ENCODE peak calls at places on chromosomes 5 and 9, in nine cellular contexts. One of them, this sample, is unnamed.

GRCh38 chr5:120062515-120062917 is 401.6 kb upstream of the PRR16 start:
- DNase-seq in EH: peak; percentile 82
- DNase-seq in NCI-H1105: no peak
- DNase-seq in foreskin fibroblast: peak; percentile 50
- DNase-seq in endothelial cell: no peak
- DNase-seq in left ventricle myocardium superior: no peak
- DNase-seq in DMS79: no peak
- DNase-seq in AML-193: no peak
- DNase-seq in D341Med: no peak
- DNase-seq in this sample: peak; percentile 32

GRCh38 chr5:96652769-96653455 is 9.3 kb upstream of the CAST start:
- DNase-seq in endothelial cell: no peak
- DNase-seq in left ventricle myocardium superior: no peak
- DNase-seq in D341Med: no peak
- DNase-seq in EH: peak; percentile 57
- DNase-seq in AML-193: no peak
- DNase-seq in NCI-H1105: no peak
- DNase-seq in foreskin fibroblast: peak; percentile 64
- DNase-seq in DMS79: no peak
- DNase-seq in this sample: no peak

GRCh38 chr5:78411596-78411995 is 51.2 kb downstream of the SCAMP1 start:
- DNase-seq in endothelial cell: no peak
- DNase-seq in EH: no peak
- DNase-seq in foreskin fibroblast: no peak
- DNase-seq in DMS79: no peak
- DNase-seq in D341Med: no peak
- DNase-seq in AML-193: no peak
- DNase-seq in left ventricle myocardium superior: no peak
- DNase-seq in NCI-H1105: no peak
- DNase-seq in this sample: no peak

GRCh38 chr5:84634256-84634655 is 249.6 kb upstream of the EDIL3 start:
- DNase-seq in foreskin fibroblast: no peak
- DNase-seq in endothelial cell: no peak
- DNase-seq in D341Med: no peak
- DNase-seq in DMS79: no peak
- DNase-seq in EH: no peak
- DNase-seq in AML-193: no peak
- DNase-seq in left ventricle myocardium superior: no peak
- DNase-seq in NCI-H1105: no peak
- DNase-seq in this sample: peak; percentile 10

GRCh38 chr5:6522983-6523382 is 74.3 kb downstream of the UBE2QL1 start:
- DNase-seq in DMS79: no peak
- DNase-seq in NCI-H1105: no peak
- DNase-seq in left ventricle myocardium superior: no peak
- DNase-seq in D341Med: no peak
- DNase-seq in foreskin fibroblast: no peak
- DNase-seq in endothelial cell: no peak
- DNase-seq in AML-193: no peak
- DNase-seq in EH: no peak
- DNase-seq in this sample: no peak

GRCh38 chr5:85590764-85591163 is 1027.0 kb upstream of the COX7C start:
- DNase-seq in EH: no peak
- DNase-seq in left ventricle myocardium superior: no peak
- DNase-seq in endothelial cell: no peak
- DNase-seq in AML-193: no peak
- DNase-seq in foreskin fibroblast: no peak
- DNase-seq in D341Med: no peak
- DNase-seq in NCI-H1105: no peak
- DNase-seq in DMS79: no peak
- DNase-seq in this sample: no peak

GRCh38 chr5:10400834-10401233 is 40.8 kb upstream of the ROPN1L start:
- DNase-seq in DMS79: no peak
- DNase-seq in left ventricle myocardium superior: no peak
- DNase-seq in foreskin fibroblast: peak; percentile 41
- DNase-seq in NCI-H1105: no peak
- DNase-seq in D341Med: no peak
- DNase-seq in endothelial cell: no peak
- DNase-seq in EH: peak; percentile 55
- DNase-seq in AML-193: peak; percentile 19
- DNase-seq in this sample: no peak

GRCh38 chr9:136326777-136327312 is 494 bp upstream of the GPSM1 start:
- DNase-seq in AML-193: no peak
- DNase-seq in EH: no peak
- DNase-seq in left ventricle myocardium superior: no peak
- DNase-seq in endothelial cell: no peak
- DNase-seq in foreskin fibroblast: peak; percentile 63
- DNase-seq in NCI-H1105: no peak
- DNase-seq in DMS79: no peak
- DNase-seq in D341Med: no peak
- DNase-seq in this sample: no peak

GRCh38 chr9:16202913-16203734 is 650.3 kb downstream of the CCDC171 start:
- DNase-seq in DMS79: no peak
- DNase-seq in left ventricle myocardium superior: no peak
- DNase-seq in D341Med: no peak
- DNase-seq in foreskin fibroblast: peak; percentile 95
- DNase-seq in AML-193: no peak
- DNase-seq in EH: peak; percentile 98
- DNase-seq in endothelial cell: no peak
- DNase-seq in NCI-H1105: no peak
- DNase-seq in this sample: peak; percentile 84

GRCh38 chr9:121652037-121652837 is 803 bp downstream of the DAB2IP start:
- DNase-seq in foreskin fibroblast: peak; percentile 31
- DNase-seq in D341Med: no peak
- DNase-seq in endothelial cell: peak; percentile 56
- DNase-seq in EH: peak; percentile 52
- DNase-seq in left ventricle myocardium superior: peak; percentile 78
- DNase-seq in AML-193: no peak
- DNase-seq in NCI-H1105: peak; percentile 19
- DNase-seq in DMS79: no peak
- DNase-seq in this sample: no peak

GRCh38 chr9:80175286-80175906 is 603.6 kb downstream of the TLE4 start:
- DNase-seq in DMS79: no peak
- DNase-seq in D341Med: peak; percentile 14
- DNase-seq in endothelial cell: no peak
- DNase-seq in NCI-H1105: no peak
- DNase-seq in EH: peak; percentile 51
- DNase-seq in AML-193: peak; percentile 29
- DNase-seq in left ventricle myocardium superior: no peak
- DNase-seq in foreskin fibroblast: peak; percentile 68
- DNase-seq in this sample: no peak

GRCh38 chr9:83355024-83355444 is 183.2 kb downstream of the FRMD3 start:
- DNase-seq in AML-193: no peak
- DNase-seq in endothelial cell: no peak
- DNase-seq in EH: peak; percentile 56
- DNase-seq in NCI-H1105: no peak
- DNase-seq in D341Med: no peak
- DNase-seq in DMS79: no peak
- DNase-seq in left ventricle myocardium superior: peak; percentile 44
- DNase-seq in foreskin fibroblast: peak; percentile 89
- DNase-seq in this sample: peak; percentile 32

GRCh38 chr5:123549256-123549904 is 37.4 kb downstream of the CSNK1G3 start:
- DNase-seq in foreskin fibroblast: no peak
- DNase-seq in EH: no peak
- DNase-seq in endothelial cell: no peak
- DNase-seq in NCI-H1105: no peak
- DNase-seq in AML-193: no peak
- DNase-seq in left ventricle myocardium superior: no peak
- DNase-seq in D341Med: no peak
- DNase-seq in DMS79: no peak
- DNase-seq in this sample: no peak

GRCh38 chr9:98416294-98416693 is 160.8 kb upstream of the TBC1D2 start:
- DNase-seq in endothelial cell: no peak
- DNase-seq in D341Med: no peak
- DNase-seq in foreskin fibroblast: no peak
- DNase-seq in AML-193: no peak
- DNase-seq in left ventricle myocardium superior: no peak
- DNase-seq in DMS79: no peak
- DNase-seq in NCI-H1105: no peak
- DNase-seq in EH: no peak
- DNase-seq in this sample: no peak

GRCh38 chr9:122402403-122403268 is 31.8 kb downstream of the PTGS1 start:
- DNase-seq in DMS79: no peak
- DNase-seq in foreskin fibroblast: peak; percentile 98
- DNase-seq in NCI-H1105: no peak
- DNase-seq in D341Med: no peak
- DNase-seq in left ventricle myocardium superior: no peak
- DNase-seq in AML-193: no peak
- DNase-seq in EH: peak; percentile 98
- DNase-seq in endothelial cell: no peak
- DNase-seq in this sample: peak; percentile 92

GRCh38 chr9:107029146-107029545 is 166.2 kb downstream of the ZNF462 start:
- DNase-seq in D341Med: no peak
- DNase-seq in AML-193: no peak
- DNase-seq in EH: no peak
- DNase-seq in NCI-H1105: no peak
- DNase-seq in foreskin fibroblast: no peak
- DNase-seq in endothelial cell: no peak
- DNase-seq in left ventricle myocardium superior: no peak
- DNase-seq in DMS79: no peak
- DNase-seq in this sample: no peak

GRCh38 chr5:74201334-74202081 is 439.0 kb downstream of the ENC1 start:
- DNase-seq in DMS79: peak; percentile 74
- DNase-seq in EH: peak; percentile 56
- DNase-seq in NCI-H1105: no peak
- DNase-seq in AML-193: no peak
- DNase-seq in D341Med: no peak
- DNase-seq in endothelial cell: no peak
- DNase-seq in left ventricle myocardium superior: peak; percentile 62
- DNase-seq in foreskin fibroblast: peak; percentile 25
- DNase-seq in this sample: no peak

GRCh38 chr5:56487528-56488115 is 254.5 kb upstream of the ANKRD55 start:
- DNase-seq in DMS79: no peak
- DNase-seq in foreskin fibroblast: no peak
- DNase-seq in left ventricle myocardium superior: no peak
- DNase-seq in endothelial cell: no peak
- DNase-seq in EH: no peak
- DNase-seq in D341Med: no peak
- DNase-seq in AML-193: no peak
- DNase-seq in NCI-H1105: no peak
- DNase-seq in this sample: no peak

GRCh38 chr5:170273968-170274710 is 23.4 kb downstream of the LCP2 start:
- DNase-seq in EH: no peak
- DNase-seq in NCI-H1105: peak; percentile 63
- DNase-seq in left ventricle myocardium superior: peak; percentile 47
- DNase-seq in foreskin fibroblast: no peak
- DNase-seq in D341Med: no peak
- DNase-seq in AML-193: peak; percentile 2
- DNase-seq in endothelial cell: peak; percentile 31
- DNase-seq in DMS79: peak; percentile 18
- DNase-seq in this sample: no peak

GRCh38 chr9:5493597-5494511 is 16.5 kb upstream of the PDCD1LG2 start:
- DNase-seq in D341Med: no peak
- DNase-seq in endothelial cell: no peak
- DNase-seq in AML-193: peak; percentile 51
- DNase-seq in DMS79: no peak
- DNase-seq in left ventricle myocardium superior: no peak
- DNase-seq in EH: peak; percentile 92
- DNase-seq in foreskin fibroblast: peak; percentile 92
- DNase-seq in NCI-H1105: no peak
- DNase-seq in this sample: peak; percentile 73

GRCh38 chr9:89494199-89494598 is 3.7 kb downstream of the SEMA4D start:
- DNase-seq in endothelial cell: no peak
- DNase-seq in DMS79: no peak
- DNase-seq in NCI-H1105: no peak
- DNase-seq in AML-193: no peak
- DNase-seq in EH: no peak
- DNase-seq in left ventricle myocardium superior: no peak
- DNase-seq in D341Med: no peak
- DNase-seq in foreskin fibroblast: no peak
- DNase-seq in this sample: no peak

GRCh38 chr5:89277791-89278190 is 394.8 kb upstream of the MEF2C start:
- DNase-seq in foreskin fibroblast: peak; percentile 70
- DNase-seq in DMS79: no peak
- DNase-seq in NCI-H1105: no peak
- DNase-seq in EH: no peak
- DNase-seq in AML-193: no peak
- DNase-seq in D341Med: no peak
- DNase-seq in endothelial cell: no peak
- DNase-seq in left ventricle myocardium superior: no peak
- DNase-seq in this sample: no peak

GRCh38 chr9:96875460-96876142 is 21.3 kb upstream of the ZNF782 start:
- DNase-seq in DMS79: peak; percentile 77
- DNase-seq in AML-193: peak; percentile 85
- DNase-seq in endothelial cell: peak; percentile 77
- DNase-seq in foreskin fibroblast: peak; percentile 83
- DNase-seq in D341Med: peak; percentile 89
- DNase-seq in NCI-H1105: peak; percentile 92
- DNase-seq in left ventricle myocardium superior: peak; percentile 65
- DNase-seq in EH: peak; percentile 50
- DNase-seq in this sample: no peak

GRCh38 chr5:77832938-77833337 is 56.8 kb upstream of the TBCA start:
- DNase-seq in left ventricle myocardium superior: no peak
- DNase-seq in foreskin fibroblast: no peak
- DNase-seq in AML-193: no peak
- DNase-seq in EH: no peak
- DNase-seq in NCI-H1105: no peak
- DNase-seq in endothelial cell: peak; percentile 25
- DNase-seq in D341Med: no peak
- DNase-seq in DMS79: no peak
- DNase-seq in this sample: no peak

GRCh38 chr9:134871941-134872340 is 8.7 kb upstream of the FCN2 start:
- DNase-seq in endothelial cell: no peak
- DNase-seq in NCI-H1105: no peak
- DNase-seq in D341Med: no peak
- DNase-seq in EH: peak; percentile 64
- DNase-seq in AML-193: no peak
- DNase-seq in foreskin fibroblast: peak; percentile 25
- DNase-seq in DMS79: no peak
- DNase-seq in left ventricle myocardium superior: peak; percentile 50
- DNase-seq in this sample: no peak

GRCh38 chr5:1027631-1028441 is 19.2 kb downstream of the NKD2 start:
- DNase-seq in endothelial cell: no peak
- DNase-seq in AML-193: no peak
- DNase-seq in left ventricle myocardium superior: peak; percentile 24
- DNase-seq in DMS79: no peak
- DNase-seq in D341Med: no peak
- DNase-seq in NCI-H1105: no peak
- DNase-seq in EH: no peak
- DNase-seq in foreskin fibroblast: no peak
- DNase-seq in this sample: no peak

GRCh38 chr9:98550206-98550820 is 158.4 kb downstream of the GABBR2 start:
- DNase-seq in DMS79: no peak
- DNase-seq in left ventricle myocardium superior: no peak
- DNase-seq in NCI-H1105: no peak
- DNase-seq in EH: peak; percentile 35
- DNase-seq in endothelial cell: no peak
- DNase-seq in AML-193: no peak
- DNase-seq in D341Med: no peak
- DNase-seq in foreskin fibroblast: no peak
- DNase-seq in this sample: no peak

GRCh38 chr5:132747064-132747692 is at the start of gene CCNI2:
- DNase-seq in DMS79: no peak
- DNase-seq in AML-193: no peak
- DNase-seq in D341Med: peak; percentile 52
- DNase-seq in NCI-H1105: no peak
- DNase-seq in left ventricle myocardium superior: peak; percentile 48
- DNase-seq in foreskin fibroblast: peak; percentile 60
- DNase-seq in endothelial cell: peak; percentile 32
- DNase-seq in EH: peak; percentile 44
- DNase-seq in this sample: no peak

GRCh38 chr5:59322887-59323286 is 570.6 kb downstream of the PDE4D start:
- DNase-seq in EH: no peak
- DNase-seq in DMS79: no peak
- DNase-seq in AML-193: no peak
- DNase-seq in foreskin fibroblast: peak; percentile 22
- DNase-seq in D341Med: no peak
- DNase-seq in left ventricle myocardium superior: no peak
- DNase-seq in NCI-H1105: no peak
- DNase-seq in endothelial cell: no peak
- DNase-seq in this sample: peak; percentile 34

GRCh38 chr5:17103471-17103870 is 114.0 kb upstream of the BASP1 start:
- DNase-seq in EH: no peak
- DNase-seq in D341Med: no peak
- DNase-seq in endothelial cell: no peak
- DNase-seq in left ventricle myocardium superior: no peak
- DNase-seq in NCI-H1105: no peak
- DNase-seq in AML-193: no peak
- DNase-seq in foreskin fibroblast: no peak
- DNase-seq in DMS79: no peak
- DNase-seq in this sample: no peak

GRCh38 chr5:172902497-172903472 is 56.4 kb upstream of the RPL26L1 start:
- DNase-seq in NCI-H1105: no peak
- DNase-seq in AML-193: no peak
- DNase-seq in foreskin fibroblast: peak; percentile 85
- DNase-seq in endothelial cell: peak; percentile 55
- DNase-seq in left ventricle myocardium superior: peak; percentile 86
- DNase-seq in D341Med: peak; percentile 81
- DNase-seq in EH: peak; percentile 99
- DNase-seq in DMS79: no peak
- DNase-seq in this sample: peak; percentile 94